ENCODE peak calls at places on chromosomes 7 and 10, in eight cellular contexts. One of them, this sample, is unnamed.
A peak's percentile ranks its signal among the peaks of the same experiment; 100 is the strongest.

GRCh38 chr10:51273572-51273971 is 199.3 kb downstream of the PRKG1 start:
- DNase-seq in fibroblast of lung: no peak
- DNase-seq in MG63: no peak
- DNase-seq in trophoblast cell: no peak
- DNase-seq in breast epithelium: no peak
- DNase-seq in GM06990: no peak
- DNase-seq in IMR-90: no peak
- DNase-seq in transverse colon: no peak
- DNase-seq in this sample: no peak

GRCh38 chr7:85234746-85235145 is 47.9 kb upstream of the SEMA3D start:
- DNase-seq in MG63: no peak
- DNase-seq in IMR-90: peak; percentile 32
- DNase-seq in trophoblast cell: peak; percentile 22
- DNase-seq in GM06990: no peak
- DNase-seq in fibroblast of lung: peak; percentile 22
- DNase-seq in breast epithelium: no peak
- DNase-seq in transverse colon: no peak
- DNase-seq in this sample: no peak

GRCh38 chr10:94622666-94623205 is 60.8 kb upstream of the CYP2C18 start:
- DNase-seq in GM06990: no peak
- DNase-seq in breast epithelium: no peak
- DNase-seq in IMR-90: no peak
- DNase-seq in fibroblast of lung: no peak
- DNase-seq in MG63: no peak
- DNase-seq in transverse colon: no peak
- DNase-seq in trophoblast cell: peak; percentile 33
- DNase-seq in this sample: no peak

GRCh38 chr10:132984801-132985545 is 42.6 kb upstream of the CFAP46 start:
- DNase-seq in breast epithelium: no peak
- DNase-seq in fibroblast of lung: no peak
- DNase-seq in GM06990: no peak
- DNase-seq in MG63: no peak
- DNase-seq in transverse colon: no peak
- DNase-seq in IMR-90: no peak
- DNase-seq in trophoblast cell: peak; percentile 15
- DNase-seq in this sample: no peak

GRCh38 chr7:15305002-15305600 is 256.7 kb downstream of the AGMO start:
- DNase-seq in breast epithelium: no peak
- DNase-seq in IMR-90: peak; percentile 39
- DNase-seq in MG63: peak; percentile 32
- DNase-seq in GM06990: no peak
- DNase-seq in trophoblast cell: peak; percentile 57
- DNase-seq in fibroblast of lung: peak; percentile 66
- DNase-seq in transverse colon: peak; percentile 23
- DNase-seq in this sample: no peak

GRCh38 chr7:38382627-38383026 is 109.2 kb upstream of the TARP start:
- DNase-seq in GM06990: no peak
- DNase-seq in IMR-90: peak; percentile 10
- DNase-seq in breast epithelium: no peak
- DNase-seq in MG63: peak; percentile 74
- DNase-seq in trophoblast cell: peak; percentile 40
- DNase-seq in fibroblast of lung: no peak
- DNase-seq in transverse colon: no peak
- DNase-seq in this sample: peak; percentile 32

GRCh38 chr10:61397175-61397986 is 55.8 kb downstream of the TMEM26 start:
- DNase-seq in fibroblast of lung: peak; percentile 69
- DNase-seq in GM06990: no peak
- DNase-seq in MG63: no peak
- DNase-seq in IMR-90: peak; percentile 48
- DNase-seq in trophoblast cell: peak; percentile 42
- DNase-seq in transverse colon: no peak
- DNase-seq in breast epithelium: no peak
- DNase-seq in this sample: peak; percentile 76

GRCh38 chr10:100670828-100671479 is 74.4 kb upstream of the PAX2 start:
- DNase-seq in MG63: peak; percentile 33
- DNase-seq in GM06990: peak; percentile 54
- DNase-seq in breast epithelium: no peak
- DNase-seq in trophoblast cell: peak; percentile 79
- DNase-seq in transverse colon: peak; percentile 27
- DNase-seq in fibroblast of lung: no peak
- DNase-seq in IMR-90: no peak
- DNase-seq in this sample: no peak

GRCh38 chr7:90892213-90892612 is 296.1 kb downstream of the CDK14 start:
- DNase-seq in IMR-90: peak; percentile 14
- DNase-seq in GM06990: no peak
- DNase-seq in trophoblast cell: no peak
- DNase-seq in fibroblast of lung: peak; percentile 11
- DNase-seq in transverse colon: no peak
- DNase-seq in MG63: no peak
- DNase-seq in breast epithelium: no peak
- DNase-seq in this sample: no peak

GRCh38 chr10:86207226-86207625 is 159.4 kb downstream of the GRID1 start:
- DNase-seq in IMR-90: no peak
- DNase-seq in trophoblast cell: no peak
- DNase-seq in fibroblast of lung: no peak
- DNase-seq in MG63: no peak
- DNase-seq in breast epithelium: no peak
- DNase-seq in transverse colon: no peak
- DNase-seq in GM06990: no peak
- DNase-seq in this sample: no peak

GRCh38 chr7:67019562-67020390 is 23.1 kb downstream of the TYW1 start:
- DNase-seq in GM06990: no peak
- DNase-seq in fibroblast of lung: no peak
- DNase-seq in MG63: no peak
- DNase-seq in transverse colon: no peak
- DNase-seq in breast epithelium: no peak
- DNase-seq in IMR-90: peak; percentile 45
- DNase-seq in trophoblast cell: peak; percentile 69
- DNase-seq in this sample: peak; percentile 7

GRCh38 chr10:29113251-29113945 is 175.5 kb upstream of the LYZL1 start:
- DNase-seq in transverse colon: no peak
- DNase-seq in trophoblast cell: peak; percentile 77
- DNase-seq in breast epithelium: no peak
- DNase-seq in GM06990: no peak
- DNase-seq in fibroblast of lung: no peak
- DNase-seq in MG63: no peak
- DNase-seq in IMR-90: no peak
- DNase-seq in this sample: no peak

GRCh38 chr7:112005205-112005604 is 201.0 kb downstream of the DOCK4 start:
- DNase-seq in IMR-90: no peak
- DNase-seq in MG63: no peak
- DNase-seq in GM06990: no peak
- DNase-seq in fibroblast of lung: peak; percentile 57
- DNase-seq in breast epithelium: no peak
- DNase-seq in transverse colon: no peak
- DNase-seq in trophoblast cell: no peak
- DNase-seq in this sample: no peak

GRCh38 chr10:5903563-5903962 is 13.5 kb downstream of the FBH1 start:
- DNase-seq in transverse colon: no peak
- DNase-seq in breast epithelium: no peak
- DNase-seq in trophoblast cell: no peak
- DNase-seq in MG63: no peak
- DNase-seq in IMR-90: no peak
- DNase-seq in fibroblast of lung: no peak
- DNase-seq in GM06990: no peak
- DNase-seq in this sample: no peak

GRCh38 chr10:5910323-5911100 is 20.5 kb downstream of the FBH1 start:
- DNase-seq in trophoblast cell: no peak
- DNase-seq in fibroblast of lung: no peak
- DNase-seq in MG63: no peak
- DNase-seq in IMR-90: no peak
- DNase-seq in GM06990: no peak
- DNase-seq in transverse colon: no peak
- DNase-seq in breast epithelium: no peak
- DNase-seq in this sample: no peak

GRCh38 chr10:5904227-5904626 is 14.2 kb downstream of the FBH1 start:
- DNase-seq in IMR-90: no peak
- DNase-seq in MG63: no peak
- DNase-seq in transverse colon: peak; percentile 26
- DNase-seq in trophoblast cell: no peak
- DNase-seq in breast epithelium: no peak
- DNase-seq in fibroblast of lung: no peak
- DNase-seq in GM06990: peak; percentile 77
- DNase-seq in this sample: no peak

GRCh38 chr10:5905854-5906507 is 15.9 kb downstream of the FBH1 start:
- DNase-seq in transverse colon: peak; percentile 30
- DNase-seq in GM06990: no peak
- DNase-seq in breast epithelium: no peak
- DNase-seq in MG63: no peak
- DNase-seq in IMR-90: no peak
- DNase-seq in trophoblast cell: no peak
- DNase-seq in fibroblast of lung: no peak
- DNase-seq in this sample: no peak

GRCh38 chr10:5906651-5907050 is 16.6 kb downstream of the FBH1 start:
- DNase-seq in fibroblast of lung: no peak
- DNase-seq in IMR-90: no peak
- DNase-seq in transverse colon: no peak
- DNase-seq in trophoblast cell: no peak
- DNase-seq in GM06990: no peak
- DNase-seq in breast epithelium: no peak
- DNase-seq in MG63: no peak
- DNase-seq in this sample: no peak
- H3K4me3 ChIP-seq in fibroblast of lung: no peak overlapping the region
- H3K4me3 ChIP-seq in IMR-90: no peak overlapping the region
- H3K4me3 ChIP-seq in transverse colon: no peak overlapping the region
- H3K4me3 ChIP-seq in trophoblast cell: no peak overlapping the region
- H3K4me3 ChIP-seq in GM06990: no peak overlapping the region
- H3K4me3 ChIP-seq in breast epithelium: no peak overlapping the region
- H3K4me3 ChIP-seq in MG63: no peak overlapping the region
- H3K4me3 ChIP-seq in this sample: no peak overlapping the region

DNA sequence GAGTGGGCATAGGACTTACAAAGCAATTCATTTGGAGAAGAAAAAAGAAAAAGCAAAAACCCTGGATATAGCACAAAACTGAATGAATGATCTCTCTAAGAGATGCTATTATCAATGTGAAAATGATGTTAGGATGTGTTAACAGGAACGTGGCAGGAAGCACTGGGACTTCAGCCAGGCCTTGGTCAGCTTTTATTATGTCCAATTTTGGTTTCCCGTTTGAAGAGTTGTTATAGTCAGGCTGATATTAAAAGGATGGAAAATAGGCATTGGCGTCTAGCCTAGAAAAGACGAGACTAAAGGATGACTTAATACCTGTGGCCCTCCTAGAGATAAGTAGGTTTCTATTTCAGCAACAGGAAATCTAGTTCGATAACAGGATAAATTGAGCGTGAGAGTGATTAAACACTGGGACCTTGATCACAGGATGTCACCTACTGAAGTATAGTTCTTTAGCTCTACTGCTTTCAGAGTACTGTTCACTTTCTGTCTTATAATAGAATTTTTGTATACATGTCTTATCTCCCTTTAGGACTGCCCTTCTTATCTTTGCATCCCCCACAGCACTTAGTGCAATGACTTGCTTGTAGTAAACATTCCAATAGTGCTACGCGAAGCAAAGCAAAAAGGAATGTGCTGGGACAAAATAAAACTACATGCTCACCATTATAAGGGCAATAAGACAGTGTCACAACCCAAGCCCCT is 99.8 kb upstream of the AGBL3 start:
- DNase-seq in MG63: peak; percentile 49
- DNase-seq in fibroblast of lung: peak; percentile 61
- DNase-seq in GM06990: no peak
- DNase-seq in breast epithelium: no peak
- DNase-seq in trophoblast cell: peak; percentile 93
- DNase-seq in IMR-90: peak; percentile 80
- DNase-seq in transverse colon: no peak
- DNase-seq in this sample: no peak
- H3K4me3 ChIP-seq in MG63: no peak overlapping the region
- H3K4me3 ChIP-seq in fibroblast of lung: peak overlapping the region; percentile 20
- H3K4me3 ChIP-seq in GM06990: no peak overlapping the region
- H3K4me3 ChIP-seq in breast epithelium: no peak overlapping the region
- H3K4me3 ChIP-seq in trophoblast cell: no peak overlapping the region
- H3K4me3 ChIP-seq in IMR-90: peak overlapping the region; percentile 8
- H3K4me3 ChIP-seq in transverse colon: no peak overlapping the region
- H3K4me3 ChIP-seq in this sample: no peak overlapping the region

GRCh38 chr7:129168219-129168991 is 20.0 kb upstream of the SMO start:
- DNase-seq in transverse colon: no peak
- DNase-seq in GM06990: no peak
- DNase-seq in trophoblast cell: no peak
- DNase-seq in IMR-90: no peak
- DNase-seq in MG63: no peak
- DNase-seq in breast epithelium: no peak
- DNase-seq in fibroblast of lung: no peak
- DNase-seq in this sample: no peak
- H3K4me3 ChIP-seq in transverse colon: peak overlapping the region; percentile 58
- H3K4me3 ChIP-seq in GM06990: no peak overlapping the region
- H3K4me3 ChIP-seq in trophoblast cell: no peak overlapping the region
- H3K4me3 ChIP-seq in IMR-90: no peak overlapping the region
- H3K4me3 ChIP-seq in MG63: no peak overlapping the region
- H3K4me3 ChIP-seq in breast epithelium: peak overlapping the region; percentile 55
- H3K4me3 ChIP-seq in fibroblast of lung: peak overlapping the region; percentile 42
- H3K4me3 ChIP-seq in this sample: no peak overlapping the region

GRCh38 chr7:45117582-45117981 is 6.1 kb upstream of the TBRG4 start:
- DNase-seq in trophoblast cell: no peak
- DNase-seq in fibroblast of lung: no peak
- DNase-seq in MG63: no peak
- DNase-seq in GM06990: no peak
- DNase-seq in transverse colon: no peak
- DNase-seq in IMR-90: no peak
- DNase-seq in breast epithelium: no peak
- DNase-seq in this sample: no peak

GRCh38 chr7:45116048-45116447 is 4.6 kb upstream of the TBRG4 start:
- DNase-seq in breast epithelium: no peak
- DNase-seq in MG63: no peak
- DNase-seq in GM06990: no peak
- DNase-seq in fibroblast of lung: no peak
- DNase-seq in trophoblast cell: no peak
- DNase-seq in transverse colon: no peak
- DNase-seq in IMR-90: no peak
- DNase-seq in this sample: no peak

GRCh38 chr7:45108863-45109262 is 2.6 kb downstream of the TBRG4 start:
- DNase-seq in IMR-90: no peak
- DNase-seq in fibroblast of lung: no peak
- DNase-seq in GM06990: no peak
- DNase-seq in breast epithelium: no peak
- DNase-seq in trophoblast cell: no peak
- DNase-seq in transverse colon: no peak
- DNase-seq in MG63: no peak
- DNase-seq in this sample: no peak

GRCh38 chr7:45111298-45112223 is at the start of gene TBRG4:
- DNase-seq in fibroblast of lung: peak; percentile 92
- DNase-seq in trophoblast cell: peak; percentile 98
- DNase-seq in breast epithelium: peak; percentile 92
- DNase-seq in GM06990: peak; percentile 97
- DNase-seq in MG63: peak; percentile 94
- DNase-seq in IMR-90: peak; percentile 91
- DNase-seq in transverse colon: peak; percentile 96
- DNase-seq in this sample: peak; percentile 59

DNA sequence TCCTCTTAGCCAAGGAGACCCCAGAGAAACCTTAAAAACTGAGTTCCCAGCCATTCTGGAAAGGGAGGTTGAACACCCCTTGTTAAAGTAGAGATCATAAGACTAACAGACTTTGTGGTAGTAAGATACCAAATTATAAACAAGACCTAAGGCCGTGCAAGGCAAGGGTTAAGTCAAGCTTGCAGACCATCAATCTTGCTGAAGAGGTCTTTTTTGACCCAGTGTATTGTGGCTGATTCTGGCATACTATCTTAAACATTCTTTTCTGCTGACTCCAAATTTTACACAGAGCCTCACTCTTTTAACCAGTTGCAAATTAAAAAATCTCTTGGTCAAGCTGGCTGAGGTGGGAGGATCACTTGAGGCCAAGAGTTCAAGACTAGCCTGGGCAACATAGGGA is 1.2 kb upstream of the TBRG4 start:
- DNase-seq in GM06990: no peak
- DNase-seq in fibroblast of lung: peak; percentile 50
- DNase-seq in trophoblast cell: no peak
- DNase-seq in transverse colon: no peak
- DNase-seq in IMR-90: peak; percentile 42
- DNase-seq in MG63: no peak
- DNase-seq in breast epithelium: no peak
- DNase-seq in this sample: no peak
- H3K4me3 ChIP-seq in GM06990: no peak overlapping the region
- H3K4me3 ChIP-seq in fibroblast of lung: peak overlapping the region; percentile 92
- H3K4me3 ChIP-seq in trophoblast cell: no peak overlapping the region
- H3K4me3 ChIP-seq in transverse colon: peak overlapping the region; percentile 81
- H3K4me3 ChIP-seq in IMR-90: no peak overlapping the region
- H3K4me3 ChIP-seq in MG63: peak overlapping the region; percentile 87
- H3K4me3 ChIP-seq in breast epithelium: no peak overlapping the region
- H3K4me3 ChIP-seq in this sample: no peak overlapping the region